ENCODE peak calls at places on chromosomes 3 and 15, in four cellular contexts. One of them, this sample, is unnamed.

GRCh38 chr3:127791221-127791913 is 30.9 kb downstream of the MGLL start:
- DNase-seq in NCI-H1930: no peak
- DNase-seq in NCI-H345: no peak
- DNase-seq in stimulated activated CD4-positive, alpha-beta T cell treated with anti-CD3 and anti-CD28 coated beads, Interleukin-1b, Interleukin-23, amount 100 ng/mL, for 1 hour: no peak
- DNase-seq in this sample: no peak

GRCh38 chr3:27797773-27798172 is 75.7 kb upstream of the EOMES start:
- DNase-seq in NCI-H345: no peak
- DNase-seq in NCI-H1930: no peak
- DNase-seq in stimulated activated CD4-positive, alpha-beta T cell treated with anti-CD3 and anti-CD28 coated beads, Interleukin-1b, Interleukin-23, amount 100 ng/mL, for 1 hour: no peak
- DNase-seq in this sample: no peak

GRCh38 chr15:42879390-42879912 is 41.1 kb downstream of the TTBK2 start:
- DNase-seq in NCI-H345: peak; percentile 15
- DNase-seq in NCI-H1930: no peak
- DNase-seq in stimulated activated CD4-positive, alpha-beta T cell treated with anti-CD3 and anti-CD28 coated beads, Interleukin-1b, Interleukin-23, amount 100 ng/mL, for 1 hour: no peak
- DNase-seq in this sample: no peak

GRCh38 chr3:133383175-133383574 is 16.7 kb upstream of the BFSP2 start:
- DNase-seq in NCI-H345: no peak
- DNase-seq in stimulated activated CD4-positive, alpha-beta T cell treated with anti-CD3 and anti-CD28 coated beads, Interleukin-1b, Interleukin-23, amount 100 ng/mL, for 1 hour: no peak
- DNase-seq in NCI-H1930: no peak
- DNase-seq in this sample: no peak

GRCh38 chr15:75723847-75724660 is 11.4 kb upstream of the CSPG4 start:
- DNase-seq in NCI-H1930: no peak
- DNase-seq in stimulated activated CD4-positive, alpha-beta T cell treated with anti-CD3 and anti-CD28 coated beads, Interleukin-1b, Interleukin-23, amount 100 ng/mL, for 1 hour: no peak
- DNase-seq in NCI-H345: peak; percentile 34
- DNase-seq in this sample: peak; percentile 1

GRCh38 chr3:45988804-45989203 is 6.8 kb downstream of the FYCO1 start:
- DNase-seq in stimulated activated CD4-positive, alpha-beta T cell treated with anti-CD3 and anti-CD28 coated beads, Interleukin-1b, Interleukin-23, amount 100 ng/mL, for 1 hour: no peak
- DNase-seq in NCI-H1930: no peak
- DNase-seq in NCI-H345: no peak
- DNase-seq in this sample: no peak

GRCh38 chr3:8223766-8224165 is 277.9 kb upstream of the LMCD1 start:
- DNase-seq in NCI-H345: no peak
- DNase-seq in stimulated activated CD4-positive, alpha-beta T cell treated with anti-CD3 and anti-CD28 coated beads, Interleukin-1b, Interleukin-23, amount 100 ng/mL, for 1 hour: no peak
- DNase-seq in NCI-H1930: no peak
- DNase-seq in this sample: no peak

GRCh38 chr15:42494998-42495360 is 455 bp upstream of the SNAP23 start:
- DNase-seq in stimulated activated CD4-positive, alpha-beta T cell treated with anti-CD3 and anti-CD28 coated beads, Interleukin-1b, Interleukin-23, amount 100 ng/mL, for 1 hour: no peak
- DNase-seq in NCI-H345: peak; percentile 6
- DNase-seq in NCI-H1930: no peak
- DNase-seq in this sample: no peak

GRCh38 chr3:149010504-149010951 is 19.2 kb downstream of the GYG1 start:
- DNase-seq in NCI-H1930: no peak
- DNase-seq in NCI-H345: no peak
- DNase-seq in stimulated activated CD4-positive, alpha-beta T cell treated with anti-CD3 and anti-CD28 coated beads, Interleukin-1b, Interleukin-23, amount 100 ng/mL, for 1 hour: no peak
- DNase-seq in this sample: no peak

GRCh38 chr3:5095879-5096278 is 26.2 kb upstream of the ARL8B start:
- DNase-seq in NCI-H345: no peak
- DNase-seq in stimulated activated CD4-positive, alpha-beta T cell treated with anti-CD3 and anti-CD28 coated beads, Interleukin-1b, Interleukin-23, amount 100 ng/mL, for 1 hour: no peak
- DNase-seq in NCI-H1930: no peak
- DNase-seq in this sample: no peak

GRCh38 chr3:20458994-20459736 is 273.2 kb upstream of the SGO1 start:
- DNase-seq in NCI-H1930: no peak
- DNase-seq in NCI-H345: no peak
- DNase-seq in stimulated activated CD4-positive, alpha-beta T cell treated with anti-CD3 and anti-CD28 coated beads, Interleukin-1b, Interleukin-23, amount 100 ng/mL, for 1 hour: no peak
- DNase-seq in this sample: no peak

GRCh38 chr15:90286678-90287077 is 21.2 kb downstream of the NGRN start:
- DNase-seq in NCI-H345: peak; percentile 1
- DNase-seq in NCI-H1930: no peak
- DNase-seq in stimulated activated CD4-positive, alpha-beta T cell treated with anti-CD3 and anti-CD28 coated beads, Interleukin-1b, Interleukin-23, amount 100 ng/mL, for 1 hour: no peak
- DNase-seq in this sample: no peak

GRCh38 chr3:154898398-154898797 is 181.7 kb upstream of the MME start:
- DNase-seq in NCI-H1930: no peak
- DNase-seq in NCI-H345: no peak
- DNase-seq in stimulated activated CD4-positive, alpha-beta T cell treated with anti-CD3 and anti-CD28 coated beads, Interleukin-1b, Interleukin-23, amount 100 ng/mL, for 1 hour: no peak
- DNase-seq in this sample: no peak

GRCh38 chr15:73751481-73751880 is 1.7 kb downstream of the INSYN1 start:
- DNase-seq in stimulated activated CD4-positive, alpha-beta T cell treated with anti-CD3 and anti-CD28 coated beads, Interleukin-1b, Interleukin-23, amount 100 ng/mL, for 1 hour: no peak
- DNase-seq in NCI-H345: peak; percentile 7
- DNase-seq in NCI-H1930: no peak
- DNase-seq in this sample: no peak

GRCh38 chr15:24848050-24848449 is 106.7 kb upstream of the SNRPN start:
- DNase-seq in NCI-H345: no peak
- DNase-seq in NCI-H1930: peak; percentile 55
- DNase-seq in stimulated activated CD4-positive, alpha-beta T cell treated with anti-CD3 and anti-CD28 coated beads, Interleukin-1b, Interleukin-23, amount 100 ng/mL, for 1 hour: no peak
- DNase-seq in this sample: no peak

GRCh38 chr3:65112751-65113300 is 425.0 kb upstream of the ADAMTS9 start:
- DNase-seq in stimulated activated CD4-positive, alpha-beta T cell treated with anti-CD3 and anti-CD28 coated beads, Interleukin-1b, Interleukin-23, amount 100 ng/mL, for 1 hour: no peak
- DNase-seq in NCI-H345: no peak
- DNase-seq in NCI-H1930: no peak
- DNase-seq in this sample: no peak

GRCh38 chr3:48847586-48848423 is at the start of gene PRKAR2A:
- DNase-seq in stimulated activated CD4-positive, alpha-beta T cell treated with anti-CD3 and anti-CD28 coated beads, Interleukin-1b, Interleukin-23, amount 100 ng/mL, for 1 hour: peak; percentile 58
- DNase-seq in NCI-H345: peak; percentile 84
- DNase-seq in NCI-H1930: peak; percentile 76
- DNase-seq in this sample: peak; percentile 80

GRCh38 chr3:124775776-124776336 is 45.6 kb downstream of the UMPS start:
- DNase-seq in stimulated activated CD4-positive, alpha-beta T cell treated with anti-CD3 and anti-CD28 coated beads, Interleukin-1b, Interleukin-23, amount 100 ng/mL, for 1 hour: no peak
- DNase-seq in NCI-H345: no peak
- DNase-seq in NCI-H1930: no peak
- DNase-seq in this sample: no peak

GRCh38 chr15:34721802-34722795 is 32.7 kb downstream of the GJD2 start:
- DNase-seq in NCI-H1930: no peak
- DNase-seq in NCI-H345: peak; percentile 41
- DNase-seq in stimulated activated CD4-positive, alpha-beta T cell treated with anti-CD3 and anti-CD28 coated beads, Interleukin-1b, Interleukin-23, amount 100 ng/mL, for 1 hour: no peak
- DNase-seq in this sample: peak; percentile 14